ENCODE peak calls at places on chromosome 9, in six cellular contexts. E, O, Z, L, B and C are unnamed samples.

GRCh38 chr9:124477211-124478013 is 27.2 kb downstream of the ADGRD2 start:
- DNase-seq in L (no peak), O (peak; percentile 67), Z (no peak), E (no peak), B (no peak), C (no peak)

GRCh38 chr9:14780251-14780650 is 57.7 kb upstream of the CER1 start:
- DNase-seq in L (no peak), B (no peak), Z (no peak), E (no peak), O (peak; percentile 37), C (no peak)

GRCh38 chr9:97412628-97413382 is 909 bp downstream of the TDRD7 start:
- DNase-seq in Z (no peak), O (no peak), B (no peak), E (no peak), L (no peak), C (peak; percentile 24)

GRCh38 chr9:95032580-95033298 is 284.8 kb downstream of the FANCC start:
- DNase-seq in E (no peak), Z (no peak), B (no peak), L (no peak), O (no peak), C (no peak)

GRCh38 chr9:91945277-91946074 is 4.6 kb downstream of the ROR2 start:
- DNase-seq in L (no peak), E (peak; percentile 60), O (peak; percentile 8), Z (no peak), B (no peak), C (peak; percentile 36)

GRCh38 chr9:109463924-109464625 is 34.0 kb downstream of the PTPN3 start:
- DNase-seq in L (no peak), Z (no peak), E (no peak), O (no peak), B (no peak), C (no peak)

GRCh38 chr9:137269231-137269772 is 8.2 kb upstream of the TOR4A start:
- DNase-seq in Z (peak; percentile 75), B (no peak), O (no peak), L (peak; percentile 89), E (no peak), C (peak; percentile 55)

GRCh38 chr9:92770005-92770995 is 5.7 kb upstream of the BICD2 start:
- DNase-seq in L (no peak), Z (no peak), O (no peak), E (peak; percentile 26), B (no peak), C (no peak)

GRCh38 chr9:69627301-69627700 is 44.9 kb downstream of the APBA1 start:
- DNase-seq in B (no peak), E (no peak), L (no peak), O (no peak), Z (no peak), C (no peak)

GRCh38 chr9:96183751-96184150 is 118.2 kb downstream of the HSD17B3 start:
- DNase-seq in O (no peak), L (no peak), Z (no peak), B (no peak), E (no peak), C (no peak)

GRCh38 chr9:34282096-34282495 is 47.0 kb downstream of the KIF24 start:
- DNase-seq in B (no peak), O (no peak), L (no peak), E (no peak), Z (no peak), C (no peak)

GRCh38 chr9:128703616-128704355 is 1.5 kb downstream of the PKN3 start:
- DNase-seq in L (peak; percentile 68), E (no peak), B (peak; percentile 13), Z (no peak), O (no peak), C (no peak)

GRCh38 chr9:86766912-86767311 is 180.4 kb downstream of the GAS1 start:
- DNase-seq in B (no peak), E (no peak), L (no peak), O (no peak), Z (peak; percentile 73), C (peak; percentile 90)

GRCh38 chr9:9670454-9670853 is 942.3 kb downstream of the PTPRD start:
- DNase-seq in Z (no peak), L (no peak), B (no peak), E (no peak), O (no peak), C (no peak)

GRCh38 chr9:20640331-20641187 is 18.3 kb upstream of the MLLT3 start:
- DNase-seq in Z (peak; percentile 46), B (no peak), E (peak; percentile 32), O (peak; percentile 38), L (no peak), C (no peak)

GRCh38 chr9:21741151-21741550 is 61.3 kb upstream of the MTAP start:
- DNase-seq in E (no peak), B (no peak), L (no peak), Z (no peak), O (no peak), C (no peak)

GRCh38 chr9:37215456-37216229 is 95.3 kb downstream of the ZCCHC7 start:
- DNase-seq in L (no peak), Z (peak; percentile 39), B (no peak), O (no peak), E (no peak), C (peak; percentile 37)

GRCh38 chr9:12680341-12680740 is 12.8 kb upstream of the TYRP1 start:
- DNase-seq in B (no peak), E (no peak), L (no peak), Z (peak; percentile 45), O (no peak), C (peak; percentile 44)